ENCODE peak calls at places on chromosome 20, in six cellular contexts. E, C, X, G, F and L are unnamed samples.

GRCh38 chr20:38791940-38792339 is 13.6 kb upstream of the PPP1R16B start:
- DNase-seq in E (no peak), C (no peak), X (no peak), G (no peak), F (no peak), L (no peak)

GRCh38 chr20:32466739-32467505 is 108.8 kb downstream of the ASXL1 start:
- DNase-seq in E (no peak), C (no peak), X (no peak), G (no peak), F (no peak), L (no peak)

GRCh38 chr20:11905460-11906150 is 12.1 kb upstream of the BTBD3 start:
- DNase-seq in E (no peak), C (no peak), X (no peak), G (no peak), F (no peak), L (no peak)

GRCh38 chr20:32456869-32457421 is 98.8 kb downstream of the ASXL1 start:
- DNase-seq in E (no peak), C (no peak), X (peak; percentile 22), G (no peak), F (peak; percentile 86), L (peak; percentile 96)

GRCh38 chr20:44496976-44497375 is 21.3 kb downstream of the TTPAL start:
- DNase-seq in E (no peak), C (peak; percentile 81), X (no peak), G (no peak), F (no peak), L (no peak)

GRCh38 chr20:56383334-56383733 is 8.7 kb downstream of the AURKA start:
- DNase-seq in E (no peak), C (no peak), X (no peak), G (no peak), F (no peak), L (no peak)

GRCh38 chr20:8183526-8183925 is 51.5 kb downstream of the PLCB1 start:
- DNase-seq in E (no peak), C (peak; percentile 14), X (no peak), G (no peak), F (no peak), L (no peak)

GRCh38 chr20:23165964-23166363 is 79.8 kb upstream of the CD93 start:
- DNase-seq in E (no peak), C (no peak), X (no peak), G (no peak), F (no peak), L (no peak)

GRCh38 chr20:16553684-16554083 is 19.6 kb downstream of the KIF16B start:
- DNase-seq in E (no peak), C (no peak), X (no peak), G (no peak), F (no peak), L (no peak)

GRCh38 chr20:48163521-48163920 is 378.2 kb upstream of the SULF2 start:
- DNase-seq in E (no peak), C (no peak), X (no peak), G (no peak), F (no peak), L (no peak)

GRCh38 chr20:2640260-2640659 is 12.2 kb upstream of the NOP56 start:
- DNase-seq in E (no peak), C (no peak), X (no peak), G (no peak), F (no peak), L (no peak)

GRCh38 chr20:35616465-35617396 is 1.1 kb downstream of the SPAG4 start:
- DNase-seq in E (no peak), C (peak; percentile 100), X (peak; percentile 52), G (no peak), F (peak; percentile 74), L (peak; percentile 91)

GRCh38 chr20:39773380-39774000 is 811.3 kb downstream of the DHX35 start:
- DNase-seq in E (no peak), C (no peak), X (no peak), G (no peak), F (no peak), L (no peak)

GRCh38 chr20:56348306-56348695 is 10.5 kb upstream of the FAM210B start:
- DNase-seq in E (no peak), C (no peak), X (no peak), G (no peak), F (no peak), L (no peak)

GRCh38 chr20:1941226-1941625 is 46.0 kb downstream of the SIRPA start:
- DNase-seq in E (no peak), C (no peak), X (no peak), G (no peak), F (no peak), L (no peak)

GRCh38 chr20:7038029-7038428 is 270.5 kb downstream of the BMP2 start:
- DNase-seq in E (no peak), C (no peak), X (no peak), G (no peak), F (no peak), L (no peak)

GRCh38 chr20:30815577-30816181 is 441.8 kb upstream of the DEFB115 start:
- DNase-seq in E (no peak), C (no peak), X (no peak), G (no peak), F (no peak), L (no peak)

GRCh38 chr20:17653835-17654648 is 28.0 kb downstream of the RRBP1 start:
- DNase-seq in E (no peak), C (no peak), X (no peak), G (no peak), F (no peak), L (peak; percentile 10)

GRCh38 chr20:62381202-62381797 is 5.6 kb upstream of the RPS21 start:
- DNase-seq in E (no peak), C (no peak), X (no peak), G (no peak), F (no peak), L (no peak)

GRCh38 chr20:37356961-37357371 is 11.0 kb downstream of the SRC start:
- DNase-seq in E (no peak), C (no peak), X (no peak), G (no peak), F (no peak), L (no peak)

GRCh38 chr20:61917459-61917858 is 148.2 kb downstream of the TAF4 start:
- DNase-seq in E (no peak), C (no peak), X (no peak), G (no peak), F (no peak), L (no peak)

GRCh38 chr20:1430004-1430451 is 36.6 kb downstream of the NSFL1C start:
- DNase-seq in E (no peak), C (no peak), X (no peak), G (no peak), F (no peak), L (no peak)

GRCh38 chr20:36525620-36526365 is 15.5 kb upstream of the MYL9 start:
- DNase-seq in E (no peak), C (no peak), X (no peak), G (no peak), F (no peak), L (no peak)

GRCh38 chr20:23090147-23090546 is 4.0 kb upstream of the CD93 start:
- DNase-seq in E (no peak), C (no peak), X (no peak), G (no peak), F (no peak), L (no peak)

GRCh38 chr20:47358672-47359532 is 2.4 kb upstream of the ZMYND8 start:
- DNase-seq in E (no peak), C (peak; percentile 95), X (peak; percentile 52), G (no peak), F (no peak), L (peak; percentile 82)

GRCh38 chr20:45229264-45230056 is 8.3 kb downstream of the SEMG2 start:
- DNase-seq in E (no peak), C (peak; percentile 12), X (no peak), G (peak; percentile 31), F (peak; percentile 17), L (no peak)

GRCh38 chr20:45362804-45363610 is at the start of gene SYS1:
- DNase-seq in E (peak; percentile 98), C (peak; percentile 98), X (peak; percentile 96), G (peak; percentile 97), F (peak; percentile 97), L (peak; percentile 92)

GRCh38 chr20:34705383-34706021 is 1.4 kb downstream of the TP53INP2 start:
- DNase-seq in E (no peak), C (no peak), X (no peak), G (no peak), F (peak; percentile 39), L (no peak)

GRCh38 chr20:60928341-60928740 is 323.7 kb upstream of the CDH4 start:
- DNase-seq in E (no peak), C (no peak), X (no peak), G (no peak), F (no peak), L (no peak)

GRCh38 chr20:16801919-16802651 is 53.9 kb downstream of the OTOR start:
- DNase-seq in E (no peak), C (peak; percentile 58), X (peak; percentile 40), G (peak; percentile 67), F (peak; percentile 82), L (no peak)

GRCh38 chr20:36405255-36405654 is 99.1 kb downstream of the DLGAP4 start:
- DNase-seq in E (no peak), C (no peak), X (no peak), G (no peak), F (no peak), L (no peak)

GRCh38 chr20:16804793-16805187 is 56.6 kb downstream of the OTOR start:
- DNase-seq in E (no peak), C (no peak), X (no peak), G (no peak), F (no peak), L (no peak)